ENCODE peak calls at places on chromosomes 4 and X, in eight cellular contexts. One of them, this sample, is unnamed.

GRCh38 chr4:120829113-120829831 is 93.3 kb downstream of the PRDM5 start:
- DNase-seq in ovary: no peak
- DNase-seq in naive thymus-derived CD4-positive, alpha-beta T cell: no peak
- DNase-seq in fibroblast of lung: peak; percentile 69
- DNase-seq in memory B cell: no peak
- DNase-seq in Peyer's patch: no peak
- DNase-seq in GM06990: no peak
- DNase-seq in stimulated activated CD8-positive, alpha-beta memory T cell treated with anti-CD3 and anti-CD28 coated beads, Interleukin-7, amount 100 ng/mL, for 4 hours: no peak
- DNase-seq in this sample: no peak

GRCh38 chrX:129747533-129747932 is 8.8 kb downstream of the XPNPEP2 start:
- DNase-seq in ovary: no peak
- DNase-seq in naive thymus-derived CD4-positive, alpha-beta T cell: no peak
- DNase-seq in fibroblast of lung: no peak
- DNase-seq in memory B cell: no peak
- DNase-seq in Peyer's patch: no peak
- DNase-seq in GM06990: no peak
- DNase-seq in stimulated activated CD8-positive, alpha-beta memory T cell treated with anti-CD3 and anti-CD28 coated beads, Interleukin-7, amount 100 ng/mL, for 4 hours: no peak
- DNase-seq in this sample: no peak

GRCh38 chr4:29405151-29405550 is 1315.0 kb upstream of the PCDH7 start:
- DNase-seq in ovary: no peak
- DNase-seq in naive thymus-derived CD4-positive, alpha-beta T cell: no peak
- DNase-seq in fibroblast of lung: peak; percentile 15
- DNase-seq in memory B cell: no peak
- DNase-seq in Peyer's patch: no peak
- DNase-seq in GM06990: no peak
- DNase-seq in stimulated activated CD8-positive, alpha-beta memory T cell treated with anti-CD3 and anti-CD28 coated beads, Interleukin-7, amount 100 ng/mL, for 4 hours: no peak
- DNase-seq in this sample: no peak

GRCh38 chr4:155811171-155811570 is 52.4 kb downstream of the GUCY1B1 start:
- DNase-seq in ovary: no peak
- DNase-seq in naive thymus-derived CD4-positive, alpha-beta T cell: no peak
- DNase-seq in fibroblast of lung: peak; percentile 20
- DNase-seq in memory B cell: no peak
- DNase-seq in Peyer's patch: no peak
- DNase-seq in GM06990: no peak
- DNase-seq in stimulated activated CD8-positive, alpha-beta memory T cell treated with anti-CD3 and anti-CD28 coated beads, Interleukin-7, amount 100 ng/mL, for 4 hours: no peak
- DNase-seq in this sample: no peak

GRCh38 chr4:4673070-4673469 is 131.2 kb upstream of the STX18 start:
- DNase-seq in ovary: no peak
- DNase-seq in naive thymus-derived CD4-positive, alpha-beta T cell: no peak
- DNase-seq in fibroblast of lung: peak; percentile 56
- DNase-seq in memory B cell: no peak
- DNase-seq in Peyer's patch: peak; percentile 59
- DNase-seq in GM06990: no peak
- DNase-seq in stimulated activated CD8-positive, alpha-beta memory T cell treated with anti-CD3 and anti-CD28 coated beads, Interleukin-7, amount 100 ng/mL, for 4 hours: no peak
- DNase-seq in this sample: no peak

GRCh38 chrX:41259516-41259915 is 74.4 kb upstream of the DDX3X start:
- DNase-seq in ovary: no peak
- DNase-seq in naive thymus-derived CD4-positive, alpha-beta T cell: no peak
- DNase-seq in fibroblast of lung: no peak
- DNase-seq in memory B cell: no peak
- DNase-seq in Peyer's patch: no peak
- DNase-seq in GM06990: no peak
- DNase-seq in stimulated activated CD8-positive, alpha-beta memory T cell treated with anti-CD3 and anti-CD28 coated beads, Interleukin-7, amount 100 ng/mL, for 4 hours: no peak
- DNase-seq in this sample: no peak

GRCh38 chr4:148376151-148376550 is 66.1 kb downstream of the NR3C2 start:
- DNase-seq in ovary: peak; percentile 19
- DNase-seq in naive thymus-derived CD4-positive, alpha-beta T cell: peak; percentile 68
- DNase-seq in fibroblast of lung: peak; percentile 66
- DNase-seq in memory B cell: no peak
- DNase-seq in Peyer's patch: no peak
- DNase-seq in GM06990: no peak
- DNase-seq in stimulated activated CD8-positive, alpha-beta memory T cell treated with anti-CD3 and anti-CD28 coated beads, Interleukin-7, amount 100 ng/mL, for 4 hours: no peak
- DNase-seq in this sample: no peak

GRCh38 chr4:84753318-84753972 is 170.5 kb downstream of the CDS1 start:
- DNase-seq in ovary: no peak
- DNase-seq in naive thymus-derived CD4-positive, alpha-beta T cell: no peak
- DNase-seq in fibroblast of lung: no peak
- DNase-seq in memory B cell: no peak
- DNase-seq in Peyer's patch: no peak
- DNase-seq in GM06990: no peak
- DNase-seq in stimulated activated CD8-positive, alpha-beta memory T cell treated with anti-CD3 and anti-CD28 coated beads, Interleukin-7, amount 100 ng/mL, for 4 hours: no peak
- DNase-seq in this sample: no peak

GRCh38 chr4:164959896-164960295 is 17.6 kb downstream of the TRIM61 start:
- DNase-seq in ovary: no peak
- DNase-seq in naive thymus-derived CD4-positive, alpha-beta T cell: no peak
- DNase-seq in fibroblast of lung: peak; percentile 57
- DNase-seq in memory B cell: no peak
- DNase-seq in Peyer's patch: no peak
- DNase-seq in GM06990: no peak
- DNase-seq in stimulated activated CD8-positive, alpha-beta memory T cell treated with anti-CD3 and anti-CD28 coated beads, Interleukin-7, amount 100 ng/mL, for 4 hours: no peak
- DNase-seq in this sample: no peak

GRCh38 chr4:10112658-10113284 is 3.8 kb downstream of the WDR1 start:
- DNase-seq in ovary: no peak
- DNase-seq in naive thymus-derived CD4-positive, alpha-beta T cell: no peak
- DNase-seq in fibroblast of lung: no peak
- DNase-seq in memory B cell: no peak
- DNase-seq in Peyer's patch: no peak
- DNase-seq in GM06990: no peak
- DNase-seq in stimulated activated CD8-positive, alpha-beta memory T cell treated with anti-CD3 and anti-CD28 coated beads, Interleukin-7, amount 100 ng/mL, for 4 hours: no peak
- DNase-seq in this sample: no peak

GRCh38 chr4:61505773-61506640 is 305.9 kb downstream of the ADGRL3 start:
- DNase-seq in ovary: no peak
- DNase-seq in naive thymus-derived CD4-positive, alpha-beta T cell: no peak
- DNase-seq in fibroblast of lung: no peak
- DNase-seq in memory B cell: no peak
- DNase-seq in Peyer's patch: no peak
- DNase-seq in GM06990: no peak
- DNase-seq in stimulated activated CD8-positive, alpha-beta memory T cell treated with anti-CD3 and anti-CD28 coated beads, Interleukin-7, amount 100 ng/mL, for 4 hours: no peak
- DNase-seq in this sample: no peak

GRCh38 chr4:138200236-138200590 is 41.9 kb downstream of the SLC7A11 start:
- DNase-seq in ovary: no peak
- DNase-seq in naive thymus-derived CD4-positive, alpha-beta T cell: no peak
- DNase-seq in fibroblast of lung: no peak
- DNase-seq in memory B cell: no peak
- DNase-seq in Peyer's patch: no peak
- DNase-seq in GM06990: no peak
- DNase-seq in stimulated activated CD8-positive, alpha-beta memory T cell treated with anti-CD3 and anti-CD28 coated beads, Interleukin-7, amount 100 ng/mL, for 4 hours: no peak
- DNase-seq in this sample: no peak

GRCh38 chr4:13524504-13525243 is 19.6 kb downstream of the NKX3-2 start:
- DNase-seq in ovary: no peak
- DNase-seq in naive thymus-derived CD4-positive, alpha-beta T cell: no peak
- DNase-seq in fibroblast of lung: no peak
- DNase-seq in memory B cell: no peak
- DNase-seq in Peyer's patch: no peak
- DNase-seq in GM06990: no peak
- DNase-seq in stimulated activated CD8-positive, alpha-beta memory T cell treated with anti-CD3 and anti-CD28 coated beads, Interleukin-7, amount 100 ng/mL, for 4 hours: no peak
- DNase-seq in this sample: no peak

GRCh38 chrX:149830192-149830873 is 48.6 kb downstream of the MAGEA9 start:
- DNase-seq in ovary: peak; percentile 20
- DNase-seq in naive thymus-derived CD4-positive, alpha-beta T cell: no peak
- DNase-seq in fibroblast of lung: peak; percentile 29
- DNase-seq in memory B cell: no peak
- DNase-seq in Peyer's patch: no peak
- DNase-seq in GM06990: peak; percentile 72
- DNase-seq in stimulated activated CD8-positive, alpha-beta memory T cell treated with anti-CD3 and anti-CD28 coated beads, Interleukin-7, amount 100 ng/mL, for 4 hours: peak; percentile 27
- DNase-seq in this sample: no peak

GRCh38 chr4:150569384-150569987 is 12.5 kb upstream of the MAB21L2 start:
- DNase-seq in ovary: no peak
- DNase-seq in naive thymus-derived CD4-positive, alpha-beta T cell: no peak
- DNase-seq in fibroblast of lung: peak; percentile 63
- DNase-seq in memory B cell: no peak
- DNase-seq in Peyer's patch: no peak
- DNase-seq in GM06990: no peak
- DNase-seq in stimulated activated CD8-positive, alpha-beta memory T cell treated with anti-CD3 and anti-CD28 coated beads, Interleukin-7, amount 100 ng/mL, for 4 hours: no peak
- DNase-seq in this sample: no peak

GRCh38 chrX:52346462-52347165 is 22.2 kb upstream of the XAGE2 start:
- DNase-seq in ovary: no peak
- DNase-seq in naive thymus-derived CD4-positive, alpha-beta T cell: no peak
- DNase-seq in fibroblast of lung: no peak
- DNase-seq in memory B cell: no peak
- DNase-seq in Peyer's patch: no peak
- DNase-seq in GM06990: no peak
- DNase-seq in stimulated activated CD8-positive, alpha-beta memory T cell treated with anti-CD3 and anti-CD28 coated beads, Interleukin-7, amount 100 ng/mL, for 4 hours: no peak
- DNase-seq in this sample: no peak

GRCh38 chr4:115110191-115111166 is 2.9 kb downstream of the NDST4 start:
- DNase-seq in ovary: no peak
- DNase-seq in naive thymus-derived CD4-positive, alpha-beta T cell: no peak
- DNase-seq in fibroblast of lung: peak; percentile 19
- DNase-seq in memory B cell: no peak
- DNase-seq in Peyer's patch: no peak
- DNase-seq in GM06990: no peak
- DNase-seq in stimulated activated CD8-positive, alpha-beta memory T cell treated with anti-CD3 and anti-CD28 coated beads, Interleukin-7, amount 100 ng/mL, for 4 hours: no peak
- DNase-seq in this sample: no peak

GRCh38 chr4:93407493-93408275 is 420.9 kb upstream of the ATOH1 start:
- DNase-seq in ovary: no peak
- DNase-seq in naive thymus-derived CD4-positive, alpha-beta T cell: no peak
- DNase-seq in fibroblast of lung: no peak
- DNase-seq in memory B cell: no peak
- DNase-seq in Peyer's patch: no peak
- DNase-seq in GM06990: no peak
- DNase-seq in stimulated activated CD8-positive, alpha-beta memory T cell treated with anti-CD3 and anti-CD28 coated beads, Interleukin-7, amount 100 ng/mL, for 4 hours: no peak
- DNase-seq in this sample: no peak